ENCODE peak calls at places on chromosomes 16 and 17, in four cellular contexts. H, F, J and K are unnamed samples.

GRCh38 chr17:63621229-63621683 is 961 bp upstream of the MAP3K3 start:
- DNase-seq in H (no peak), F (no peak), J (no peak), K (no peak)

GRCh38 chr16:70267516-70267915 is 15.8 kb upstream of the EXOSC6 start:
- DNase-seq in H (no peak), F (peak), J (no peak), K (no peak)

GRCh38 chr16:17407321-17407720 is 63.4 kb downstream of the XYLT1 start:
- DNase-seq in H (no peak), J (no peak), F (no peak), K (no peak)

GRCh38 chr17:17075037-17075755 is 32.9 kb downstream of the MPRIP start:
- DNase-seq in F (peak), J (peak), H (peak), K (no peak)

GRCh38 chr17:29060475-29060874 is 17.5 kb downstream of the PIPOX start:
- DNase-seq in F (no peak), J (no peak), H (no peak), K (no peak)

GRCh38 chr16:11056989-11057645 is 112.8 kb downstream of the CLEC16A start:
- DNase-seq in J (no peak), H (no peak), F (peak), K (no peak)

GRCh38 chr17:28749516-28750177 is 5.8 kb downstream of the TRAF4 start:
- DNase-seq in H (no peak), J (no peak), F (no peak), K (no peak)

GRCh38 chr17:82890926-82891678 is 51.3 kb upstream of the ZNF750 start:
- DNase-seq in H (no peak), J (no peak), F (no peak), K (no peak)

GRCh38 chr16:67801889-67802288 is 4.5 kb downstream of the RANBP10 start:
- DNase-seq in F (no peak), J (no peak), H (no peak), K (no peak)

GRCh38 chr17:4721203-4722135 is 9.8 kb upstream of the MED11 start:
- DNase-seq in H (no peak), J (peak), F (peak), K (peak)

GRCh38 chr17:76281573-76282371 is 16.6 kb downstream of the UBALD2 start:
- DNase-seq in J (no peak), H (no peak), F (no peak), K (peak)

GRCh38 chr16:19980866-19981265 is 92.8 kb downstream of the GPR139 start:
- DNase-seq in H (no peak), J (no peak), F (peak), K (no peak)

GRCh38 chr16:26111900-26112299 is 420.1 kb downstream of the HS3ST4 start:
- DNase-seq in H (no peak), J (no peak), F (no peak), K (no peak)

GRCh38 chr17:78781339-78782304 is at the start of gene CYTH1:
- DNase-seq in J (peak), H (no peak), F (peak), K (no peak)

GRCh38 chr17:27810211-27810901 is 10.0 kb upstream of the NOS2 start:
- DNase-seq in H (no peak), J (no peak), F (no peak), K (no peak)

GRCh38 chr16:81454044-81454443 is 9.4 kb downstream of the CMIP start:
- DNase-seq in H (no peak), F (no peak), J (no peak), K (no peak)

GRCh38 chr16:81456523-81457325 is 12.1 kb downstream of the CMIP start:
- DNase-seq in H (no peak), J (peak), F (no peak), K (no peak)

GRCh38 chr16:81455006-81455405 is 10.4 kb downstream of the CMIP start:
- DNase-seq in H (no peak), J (no peak), F (no peak), K (no peak)

GRCh38 chr16:81457326-81458133 is 12.9 kb downstream of the CMIP start:
- DNase-seq in J (peak), H (no peak), F (peak), K (no peak)

DNA sequence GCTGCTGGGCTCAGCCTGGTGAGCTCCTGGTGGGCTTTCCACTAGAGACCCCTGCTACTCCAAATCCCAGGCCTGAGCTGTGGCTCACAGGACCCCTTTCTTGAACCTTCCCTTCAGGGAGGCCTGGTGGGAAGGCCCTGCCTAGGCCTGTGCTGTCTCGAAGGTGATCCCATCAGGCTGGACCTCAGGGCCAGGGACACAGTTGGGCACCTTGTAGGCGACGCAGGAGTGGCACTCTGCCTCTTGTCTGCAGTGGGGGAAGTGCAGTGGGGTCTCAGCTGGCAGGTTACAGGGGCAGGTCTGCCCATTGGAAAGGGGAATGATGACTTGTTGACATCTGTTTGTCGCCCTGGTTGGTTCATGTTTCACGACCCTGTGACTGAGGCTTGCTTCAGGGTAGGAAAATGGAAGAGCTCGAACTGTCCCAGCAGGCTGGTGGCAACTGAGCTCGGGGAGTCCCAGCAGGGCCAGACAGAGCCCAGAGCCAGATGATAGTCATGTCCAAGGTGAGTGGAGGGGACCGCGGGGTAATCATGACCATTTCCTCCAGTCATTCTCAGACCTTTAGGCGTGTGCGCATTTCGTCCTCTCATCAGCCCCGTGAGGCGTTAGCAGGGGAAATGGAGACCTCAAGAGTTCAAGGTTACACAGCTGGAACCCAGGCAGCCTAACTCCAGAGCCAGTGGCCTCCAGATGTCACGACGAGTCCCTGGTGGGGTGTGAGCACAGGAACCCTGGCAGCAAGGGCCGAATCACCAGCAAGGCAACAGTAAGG is 11.3 kb downstream of the CMIP start:
- DNase-seq in F (no peak), H (no peak), J (no peak), K (no peak)
- TF ChIP-seq CTCF in F (no peak), H (no peak), J (no peak), K (no peak)

GRCh38 chr17:73643846-73644144 is 450 bp downstream of the SDK2 start:
- DNase-seq in J (no peak), F (no peak), H (no peak), K (no peak)

GRCh38 chr17:73643012-73643845 is 1.0 kb downstream of the SDK2 start:
- DNase-seq in J (no peak), H (no peak), F (no peak), K (no peak)

GRCh38 chr17:73642659-73643011 is 1.6 kb downstream of the SDK2 start:
- DNase-seq in H (no peak), F (no peak), J (no peak), K (no peak)

GRCh38 chr17:73645050-73645871 is 1.0 kb upstream of the SDK2 start:
- DNase-seq in J (no peak), H (peak), F (peak), K (no peak)

GRCh38 chr17:73644145-73645049 is at the start of gene SDK2:
- DNase-seq in J (no peak), F (no peak), H (no peak), K (no peak)
- H3K4me3 ChIP-seq in J (no peak), F (peak), H (peak), K (peak)

DNA sequence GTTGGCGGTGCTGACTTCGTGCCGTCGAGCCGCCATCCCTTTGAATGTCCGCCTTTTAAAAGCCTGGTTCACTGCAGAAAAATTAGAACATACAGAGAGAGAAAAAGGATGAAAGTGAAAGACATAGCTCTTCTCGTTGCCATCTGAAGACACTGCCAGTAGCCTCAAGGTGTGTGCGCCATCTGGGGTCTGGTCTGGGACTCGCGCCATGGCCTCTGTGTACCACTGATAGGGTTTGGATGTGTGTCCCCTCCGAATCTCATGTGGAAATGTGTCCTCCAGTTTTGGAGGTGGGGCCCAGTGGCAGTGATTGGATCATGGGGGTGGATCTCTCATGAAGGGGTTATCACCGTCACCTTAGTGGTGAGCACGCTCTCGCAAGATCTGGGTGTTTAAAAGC is 15.5 kb downstream of the GSE1 start:
- DNase-seq in J (no peak), H (no peak), F (no peak), K (no peak)
- TF ChIP-seq CTCF in J (no peak), H (no peak), F (no peak), K (no peak)

GRCh38 chr16:983044-984030 is 1.8 kb downstream of the SOX8 start:
- DNase-seq in F (no peak), J (no peak), H (no peak), K (no peak)

GRCh38 chr16:984106-984505 is 2.5 kb downstream of the SOX8 start:
- DNase-seq in F (no peak), J (no peak), H (no peak), K (no peak)

GRCh38 chr16:981695-982151 is at the start of gene SOX8:
- DNase-seq in F (no peak), H (no peak), J (no peak), K (no peak)

GRCh38 chr16:980595-980854 is 1.0 kb upstream of the SOX8 start:
- DNase-seq in J (no peak), H (no peak), F (no peak), K (no peak)

DNA sequence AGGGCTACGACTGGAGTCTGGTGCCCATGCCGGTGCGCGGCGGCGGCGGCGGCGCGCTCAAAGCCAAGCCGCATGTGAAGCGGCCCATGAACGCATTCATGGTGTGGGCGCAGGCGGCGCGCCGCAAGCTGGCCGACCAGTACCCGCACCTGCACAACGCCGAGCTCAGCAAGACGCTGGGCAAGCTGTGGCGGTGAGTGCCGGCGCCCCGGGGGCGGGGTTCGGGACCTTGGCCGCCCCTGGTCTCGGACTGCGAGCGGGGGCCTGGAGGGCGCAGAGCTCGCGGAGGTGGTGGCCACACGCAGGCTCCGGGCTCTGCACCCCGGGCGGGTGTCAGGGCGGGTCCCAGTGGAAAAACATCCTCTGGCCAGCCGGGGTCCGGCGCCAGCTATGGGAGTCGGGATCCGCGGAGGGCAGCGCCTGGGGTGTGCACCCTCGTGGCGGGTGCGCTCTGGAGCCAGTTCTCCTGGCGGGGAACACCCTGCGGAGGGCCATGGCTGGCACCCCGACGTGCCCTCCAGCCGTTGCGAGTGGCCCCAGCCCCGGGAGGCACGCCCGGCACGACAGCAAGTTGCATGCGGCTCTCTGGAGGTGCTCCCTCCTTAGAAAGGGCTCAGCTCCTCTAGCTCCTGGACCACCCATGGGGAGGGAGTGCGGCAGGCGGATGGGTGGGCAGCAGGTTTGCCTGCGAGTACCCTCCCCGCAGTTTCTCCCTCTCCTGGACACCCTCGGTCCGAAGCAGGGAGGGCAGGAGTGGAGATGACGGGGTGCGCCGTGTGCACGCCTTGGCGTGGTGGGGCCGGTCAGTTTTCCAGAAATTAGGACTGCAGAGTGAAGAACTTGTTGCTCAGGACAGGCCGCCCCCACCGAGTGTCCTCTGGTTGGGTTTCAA is 828 bp downstream of the SOX8 start:
- DNase-seq in J (no peak), F (no peak), H (no peak), K (no peak)
- H3K4me3 ChIP-seq in J (no peak), F (no peak), H (peak), K (peak)